ENCODE peak calls at places on chromosome 18, in four cellular contexts. S is NCI-H524, A is fibroblast of villous mesenchyme, L is A549. W is an unnamed sample.

GRCh38 chr18:63974991-63975390 is 5.1 kb downstream of the SERPINB8 start:
- DNase-seq in A (peak; percentile 47), S (peak; percentile 4), L (peak; percentile 11), W (peak; percentile 20)

GRCh38 chr18:45715212-45715780 is 8.7 kb upstream of the SLC14A1 start:
- DNase-seq in A (no peak), S (no peak), L (peak; percentile 41), W (no peak)

GRCh38 chr18:23609390-23610008 is 23.2 kb upstream of the NPC1 start:
- DNase-seq in A (no peak), L (no peak), S (no peak), W (no peak)

GRCh38 chr18:26710460-26711096 is 154.9 kb downstream of the AQP4 start:
- DNase-seq in L (no peak), A (no peak), S (no peak), W (no peak)

GRCh38 chr18:55821219-55821618 is 233.2 kb upstream of the TCF4 start:
- DNase-seq in S (no peak), A (no peak), L (no peak), W (no peak)

GRCh38 chr18:47772374-47773248 is 157.8 kb downstream of the SMAD2 start:
- DNase-seq in S (peak; percentile 50), L (peak; percentile 72), A (peak; percentile 61), W (peak; percentile 29)

GRCh38 chr18:3679254-3679653 is 229.3 kb downstream of the TGIF1 start:
- DNase-seq in S (no peak), L (no peak), A (no peak), W (no peak)

GRCh38 chr18:41618135-41618534 is 336.9 kb upstream of the PIK3C3 start:
- DNase-seq in L (no peak), S (no peak), A (no peak), W (no peak)

GRCh38 chr18:23675896-23676295 is 13.2 kb upstream of the ANKRD29 start:
- DNase-seq in A (no peak), S (no peak), L (no peak), W (no peak)

GRCh38 chr18:79884296-79884962 is 67.0 kb downstream of the SLC66A2 start:
- DNase-seq in S (no peak), L (no peak), A (no peak), W (no peak)

GRCh38 chr18:39647627-39648502 is 2082.3 kb upstream of the CELF4 start:
- DNase-seq in A (peak; percentile 83), L (peak; percentile 1), S (peak; percentile 14), W (no peak)

GRCh38 chr18:8757598-8757997 is 52.2 kb downstream of the MTCL1 start:
- DNase-seq in L (no peak), S (no peak), A (no peak), W (no peak)

GRCh38 chr18:30814446-30814845 is 228.1 kb downstream of the DSC3 start:
- DNase-seq in A (no peak), L (no peak), S (no peak), W (no peak)

GRCh38 chr18:79766308-79766707 is 31.4 kb upstream of the KCNG2 start:
- DNase-seq in S (no peak), A (no peak), L (no peak), W (no peak)

GRCh38 chr18:27073404-27073830 is 111.7 kb downstream of the CHST9 start:
- DNase-seq in A (no peak), L (no peak), S (no peak), W (no peak)

GRCh38 chr18:36352384-36352783 is 54.9 kb downstream of the FHOD3 start:
- DNase-seq in L (peak; percentile 16), A (peak; percentile 44), S (no peak), W (no peak)

GRCh38 chr18:44643004-44643403 is 37.7 kb upstream of the SETBP1 start:
- DNase-seq in A (no peak), L (no peak), S (no peak), W (no peak)

GRCh38 chr18:2903006-2903405 is 56.2 kb downstream of the EMILIN2 start:
- DNase-seq in A (peak; percentile 74), S (no peak), L (no peak), W (no peak)

W was measured in HepG2.